ENCODE peak calls at places on chromosomes 4 and X, in four cellular contexts. Y is kidney, C is hepatocyte, H is progenitor cell of endocrine pancreas. Q is an unnamed sample.

GRCh38 chrX:16851421-16851820 is 18.7 kb downstream of the RBBP7 start:
- DNase-seq in Y (no peak), C (no peak), H (no peak), Q (no peak)

GRCh38 chr4:150123073-150123472 is 44.8 kb downstream of the DCLK2 start:
- DNase-seq in H (no peak), C (no peak), Y (no peak), Q (no peak)

GRCh38 chrX:334331-334891 is 15.8 kb upstream of the GTPBP6 start:
- DNase-seq in H (no peak), Y (peak), C (no peak), Q (peak)

GRCh38 chr4:6763330-6763851 is 19.1 kb upstream of the KIAA0232 start:
- DNase-seq in Y (peak), C (no peak), H (no peak), Q (peak)

GRCh38 chrX:41031256-41031967 is 53.8 kb upstream of the USP9X start:
- DNase-seq in Y (no peak), H (no peak), C (no peak), Q (no peak)

GRCh38 chr4:133156096-133156495 is 7.0 kb downstream of the PCDH10 start:
- DNase-seq in Y (peak), C (no peak), H (no peak), Q (no peak)

GRCh38 chr4:112516076-112516385 is at the start of gene NEUROG2:
- DNase-seq in C (no peak), Y (no peak), H (no peak), Q (no peak)

GRCh38 chrX:134548257-134548732 is 88.3 kb downstream of the HPRT1 start:
- DNase-seq in Y (no peak), H (no peak), C (no peak), Q (no peak)

GRCh38 chr4:6301051-6301731 is 31.5 kb downstream of the WFS1 start:
- DNase-seq in H (no peak), Y (no peak), C (no peak), Q (no peak)

GRCh38 chr4:2886622-2887021 is 43.0 kb downstream of the ADD1 start:
- DNase-seq in C (no peak), Y (no peak), H (no peak), Q (no peak)

GRCh38 chr4:144754562-144755410 is 108.8 kb downstream of the HHIP start:
- DNase-seq in C (no peak), H (no peak), Y (no peak), Q (no peak)

GRCh38 chr4:129064717-129065116 is 28.6 kb downstream of the SCLT1 start:
- DNase-seq in Y (no peak), H (no peak), C (no peak), Q (no peak)

GRCh38 chrX:41178201-41178600 is 93.0 kb downstream of the USP9X start:
- DNase-seq in C (no peak), H (no peak), Y (no peak), Q (no peak)

GRCh38 chrX:29890004-29890403 is 325.4 kb upstream of the MAGEB2 start:
- DNase-seq in H (no peak), Y (no peak), C (no peak), Q (no peak)

GRCh38 chr4:83582289-83582756 is 46.4 kb downstream of the GPAT3 start:
- DNase-seq in Y (no peak), H (no peak), C (peak), Q (no peak)

GRCh38 chr4:144903953-144904711 is 193.9 kb downstream of the ANAPC10 start:
- DNase-seq in H (no peak), Y (no peak), C (no peak), Q (no peak)

GRCh38 chr4:181819951-181820350 is 423.3 kb upstream of the TENM3 start:
- DNase-seq in C (peak), Y (no peak), H (no peak), Q (no peak)

GRCh38 chrX:49230500-49231232 is 2.5 kb downstream of the CACNA1F start:
- DNase-seq in Y (peak), H (peak), C (peak), Q (peak)

GRCh38 chr4:48831532-48832015 is 686 bp downstream of the OCIAD1 start:
- DNase-seq in Y (no peak), C (no peak), H (no peak), Q (no peak)

GRCh38 chrX:134692990-134693389 is 34.7 kb upstream of the PLAC1 start:
- DNase-seq in C (no peak), Y (no peak), H (no peak), Q (no peak)

GRCh38 chr4:108060164-108060563 is 70.5 kb downstream of the HADH start:
- DNase-seq in C (peak), Y (no peak), H (no peak), Q (no peak)
- TF ChIP-seq CTCF in C (peak), Y (no peak), H (peak), Q (peak)

GRCh38 chrX:101462892-101463291 is 22.4 kb upstream of the ARMCX4 start:
- DNase-seq in C (no peak), H (no peak), Y (no peak), Q (no peak)
- TF ChIP-seq CTCF in C (peak), H (peak), Y (peak), Q (peak)

DNA sequence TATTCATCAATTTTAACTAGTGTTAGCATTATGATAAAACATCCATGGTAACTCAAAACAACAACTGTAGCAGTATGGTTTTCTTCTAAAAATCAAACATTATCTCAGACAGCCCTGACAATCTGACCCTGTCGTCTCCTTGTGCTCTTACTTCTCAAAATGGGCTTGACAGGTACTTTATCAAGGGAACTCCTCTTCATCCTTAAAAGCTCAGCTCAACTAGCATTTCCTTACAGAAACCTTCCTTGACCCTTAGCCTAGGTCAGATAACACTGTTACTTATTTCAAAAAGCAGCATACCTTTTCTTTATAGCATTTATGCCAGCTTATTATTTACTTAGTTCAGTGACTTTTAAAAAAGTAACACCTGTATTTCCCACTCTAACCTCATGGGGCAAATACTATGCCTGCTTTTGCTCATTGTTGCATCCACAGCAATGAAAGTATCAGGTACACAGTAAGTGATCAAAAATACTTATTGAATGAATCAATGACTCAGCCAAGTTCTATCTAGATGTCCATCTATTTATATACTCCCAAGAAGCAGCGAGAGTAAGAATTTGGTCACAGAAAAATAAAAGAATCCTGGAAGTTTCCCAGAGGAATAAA is 41.9 kb downstream of the ADAMTS3 start:
- DNase-seq in H (no peak), C (no peak), Y (no peak), Q (no peak)
- TF ChIP-seq CTCF in H (peak), C (no peak), Y (no peak), Q (peak)

DNA sequence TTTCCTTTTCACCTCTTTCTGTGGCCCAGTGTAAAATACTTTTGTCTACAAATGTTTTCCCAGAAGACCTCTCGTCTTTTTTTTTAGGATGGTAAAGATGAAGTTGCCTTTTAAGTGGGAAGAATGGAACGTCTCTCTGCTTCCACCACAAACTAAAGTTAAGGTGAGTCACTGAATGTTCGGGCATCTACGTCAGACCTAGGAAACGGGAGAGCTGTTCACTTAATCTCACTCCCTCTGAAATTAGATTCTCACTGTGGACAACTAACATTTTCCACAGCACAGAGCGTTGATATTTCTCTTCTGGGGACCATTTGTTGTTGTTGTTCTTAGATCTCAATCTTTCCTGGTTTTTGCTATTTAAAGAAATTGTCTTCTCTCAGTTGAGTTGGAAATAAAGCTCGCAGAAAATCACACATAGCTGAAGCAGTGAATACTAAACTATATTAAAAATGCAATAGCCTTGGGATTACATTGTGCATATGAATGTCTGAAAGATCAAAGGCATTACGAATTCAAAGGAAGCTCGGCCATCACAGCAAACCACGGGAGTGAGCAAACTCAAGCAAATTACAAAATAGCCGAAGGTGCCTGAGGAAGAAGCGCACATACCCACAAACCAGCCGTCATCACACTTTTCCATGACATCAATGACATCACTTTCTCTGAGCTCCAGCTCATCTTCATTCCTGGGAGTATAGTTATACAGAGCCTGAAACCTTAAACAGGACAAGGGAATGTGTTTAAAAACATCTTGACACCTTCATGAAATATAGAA is 53.9 kb upstream of the PDLIM3 start:
- DNase-seq in C (no peak), Y (no peak), H (no peak), Q (no peak)
- TF ChIP-seq CTCF in C (no peak), Y (no peak), H (no peak), Q (no peak)

DNA sequence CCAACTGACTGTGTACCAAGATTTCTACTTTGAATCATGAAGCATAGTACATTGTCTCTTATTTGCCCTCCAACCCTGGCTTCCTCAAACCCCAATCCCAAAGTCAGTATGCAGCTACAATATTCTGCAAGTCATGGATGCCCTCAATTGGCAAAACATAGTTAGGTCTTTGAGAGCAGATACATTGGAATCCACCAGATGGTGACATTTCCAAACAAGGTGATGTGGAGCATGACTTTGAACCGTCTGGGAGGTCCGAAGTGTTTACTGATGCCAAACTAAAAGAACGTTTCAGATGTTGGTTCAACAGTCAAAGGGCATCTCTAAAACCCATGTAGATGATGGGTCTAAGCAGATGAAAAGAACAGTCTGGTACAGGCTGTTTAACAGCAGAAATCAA is 43.7 kb upstream of the FRMD7 start:
- DNase-seq in Y (no peak), C (no peak), H (no peak), Q (no peak)
- TF ChIP-seq CTCF in Y (peak), C (no peak), H (no peak), Q (no peak)

GRCh38 chr4:98929341-98930267 is 671 bp upstream of the EIF4E start:
- DNase-seq in H (peak), Y (peak), C (peak), Q (peak)
- TF ChIP-seq CTCF in H (no peak), Y (no peak), C (no peak), Q (no peak)

DNA sequence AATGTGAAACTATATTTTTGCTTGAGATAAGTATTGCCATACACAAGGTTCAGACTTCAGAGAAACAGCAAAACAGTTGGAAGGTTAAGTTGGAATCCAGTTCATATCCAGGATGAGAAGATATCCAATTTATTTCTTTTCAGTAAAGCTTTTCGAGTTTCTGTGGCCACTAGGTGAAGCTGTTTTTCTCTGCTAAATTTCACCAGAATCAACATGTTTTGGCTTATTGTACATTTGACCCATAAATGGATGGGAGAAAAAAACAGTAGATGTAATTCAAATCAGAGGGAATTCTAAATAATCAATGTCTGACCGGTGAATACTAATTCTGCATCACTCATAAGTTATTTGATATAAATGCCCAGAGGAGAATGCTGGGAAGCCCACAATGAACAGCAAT is 9.1 kb upstream of the METTL14 start:
- DNase-seq in H (no peak), C (no peak), Y (no peak), Q (no peak)
- TF ChIP-seq CTCF in H (no peak), C (no peak), Y (no peak), Q (no peak)

GRCh38 chr4:87783781-87784180 is 15.6 kb upstream of the IBSP start:
- DNase-seq in Y (no peak), H (no peak), C (no peak), Q (no peak)
- TF ChIP-seq CTCF in Y (no peak), H (no peak), C (no peak), Q (no peak)

GRCh38 chrX:23779025-23779424 is 3.9 kb upstream of the SAT1 start:
- DNase-seq in C (no peak), H (no peak), Y (no peak), Q (no peak)
- TF ChIP-seq CTCF in C (no peak), H (peak), Y (no peak), Q (no peak)

DNA sequence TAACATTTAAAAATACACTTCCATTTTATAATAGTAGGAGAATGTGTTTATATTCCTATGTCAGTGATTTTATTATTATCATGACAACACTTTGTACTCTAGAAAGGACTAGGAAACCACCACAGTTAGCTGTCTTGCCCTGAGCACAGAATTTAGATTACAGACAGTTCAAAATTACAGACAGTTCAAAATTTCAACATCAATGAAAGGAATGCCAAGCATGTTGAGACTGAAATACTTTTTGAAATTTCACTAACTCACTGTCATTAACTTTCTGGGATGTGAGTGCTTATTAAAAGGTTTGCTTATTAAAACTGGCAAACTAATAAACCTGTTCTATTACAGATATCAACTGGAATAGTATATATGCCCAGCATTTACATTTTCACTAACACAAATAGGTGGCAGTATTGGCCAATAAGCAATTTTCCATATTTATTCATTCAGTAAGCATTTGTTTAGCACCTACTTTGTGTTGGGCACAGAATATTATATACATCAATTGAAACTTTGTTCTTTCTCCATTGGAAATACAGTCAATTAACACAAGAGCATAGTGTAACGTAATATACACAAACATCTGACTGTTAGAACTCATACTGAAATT is 179.4 kb downstream of the FBXW7 start:
- DNase-seq in C (no peak), H (no peak), Y (no peak), Q (no peak)
- TF ChIP-seq CTCF in C (peak), H (no peak), Y (no peak), Q (no peak)

Q was measured in upper lobe of right lung.